ENCODE peak calls at places on chromosomes 12 and 14, in four cellular contexts. E is stomach, F is tibial nerve, N is lower leg skin. D is an unnamed sample.

GRCh38 chr12:96906498-96906848 is 584 bp upstream of the NEDD1 start:
- DNase-seq in E (no peak), F (no peak), N (no peak), D (no peak)

GRCh38 chr12:116599285-116600122 is 40.3 kb downstream of the MAP1LC3B2 start:
- DNase-seq in E (peak; percentile 82), F (peak; percentile 79), N (peak; percentile 97), D (peak; percentile 94)

GRCh38 chr14:63045234-63045611 is at the start of gene KCNH5:
- DNase-seq in E (no peak), F (no peak), N (no peak), D (no peak)

GRCh38 chr12:1594045-1594294 is 411 bp downstream of the FBXL14 start:
- DNase-seq in E (peak; percentile 73), F (no peak), N (no peak), D (peak; percentile 96)

GRCh38 chr12:11653215-11653753 is 3.8 kb downstream of the ETV6 start:
- DNase-seq in E (no peak), F (no peak), N (no peak), D (no peak)

GRCh38 chr14:87030182-87030581 is 962.8 kb downstream of the GALC start:
- DNase-seq in E (no peak), F (no peak), N (no peak), D (no peak)

GRCh38 chr12:116666305-116666673 is 71.6 kb downstream of the SPRING1 start:
- DNase-seq in E (no peak), F (no peak), N (peak; percentile 46), D (no peak)

GRCh38 chr12:126811401-126811800 is 1455.6 kb upstream of the TMEM132C start:
- DNase-seq in E (no peak), F (no peak), N (no peak), D (no peak)

GRCh38 chr12:94204647-94205247 is 56.4 kb downstream of the PLXNC1 start:
- DNase-seq in E (no peak), F (no peak), N (no peak), D (no peak)

GRCh38 chr12:127926004-127926403 is 341.0 kb upstream of the TMEM132C start:
- DNase-seq in E (no peak), F (no peak), N (no peak), D (no peak)

GRCh38 chr14:95273041-95273978 is 46.4 kb downstream of the CLMN start:
- DNase-seq in E (peak; percentile 50), F (no peak), N (peak; percentile 57), D (no peak)

GRCh38 chr12:53676715-53677611 is 1.1 kb upstream of the ATP5MC2 start:
- DNase-seq in E (peak; percentile 28), F (no peak), N (peak; percentile 89), D (peak; percentile 81)

GRCh38 chr12:49345840-49346658 is 639 bp upstream of the DNAJC22 start:
- DNase-seq in E (peak; percentile 24), F (no peak), N (peak; percentile 78), D (no peak)

GRCh38 chr12:52825961-52826360 is 8.2 kb downstream of the KRT79 start:
- DNase-seq in E (no peak), F (no peak), N (no peak), D (peak; percentile 6)

GRCh38 chr12:27480031-27480430 is 33.5 kb downstream of the SMCO2 start:
- DNase-seq in E (no peak), F (no peak), N (no peak), D (no peak)

GRCh38 chr12:64951944-64952343 is 127.5 kb downstream of the TBC1D30 start:
- DNase-seq in E (no peak), F (no peak), N (no peak), D (no peak)

GRCh38 chr12:93205361-93205760 is 172.4 kb upstream of the NUDT4 start:
- DNase-seq in E (no peak), F (no peak), N (no peak), D (no peak)

GRCh38 chr12:50220357-50221061 is 53.3 kb upstream of the CERS5 start:
- DNase-seq in E (no peak), F (no peak), N (no peak), D (no peak)

GRCh38 chr14:101078105-101078891 is 174.8 kb upstream of the RTL1 start:
- DNase-seq in E (peak; percentile 8), F (no peak), N (peak; percentile 61), D (no peak)

GRCh38 chr12:53233671-53234091 is 1.7 kb upstream of the RARG start:
- DNase-seq in E (no peak), F (no peak), N (peak; percentile 86), D (no peak)

GRCh38 chr12:8031872-8032241 is 659 bp upstream of the FOXJ2 start:
- DNase-seq in E (no peak), F (no peak), N (no peak), D (no peak)

GRCh38 chr14:104355101-104355691 is 216.8 kb downstream of the KIF26A start:
- DNase-seq in E (no peak), F (no peak), N (peak; percentile 72), D (peak; percentile 77)

GRCh38 chr14:22070119-22070982 is 396.7 kb upstream of the OR4E1 start:
- DNase-seq in E (no peak), F (no peak), N (no peak), D (peak; percentile 85)

GRCh38 chr12:132812631-132813305 is 15.9 kb downstream of the GOLGA3 start:
- DNase-seq in E (no peak), F (no peak), N (no peak), D (no peak)

GRCh38 chr12:117774986-117775775 is 193.6 kb downstream of the KSR2 start:
- DNase-seq in E (no peak), F (no peak), N (no peak), D (no peak)

GRCh38 chr14:92470215-92470614 is 43.4 kb upstream of the RIN3 start:
- DNase-seq in E (no peak), F (no peak), N (no peak), D (no peak)

GRCh38 chr12:46473634-46474201 is 101.1 kb upstream of the SLC38A2 start:
- DNase-seq in E (peak; percentile 71), F (peak; percentile 26), N (no peak), D (peak; percentile 74)

GRCh38 chr14:94622653-94623421 is 10.6 kb downstream of the SERPINA3 start:
- DNase-seq in E (no peak), F (no peak), N (peak; percentile 52), D (peak; percentile 22)

DNA sequence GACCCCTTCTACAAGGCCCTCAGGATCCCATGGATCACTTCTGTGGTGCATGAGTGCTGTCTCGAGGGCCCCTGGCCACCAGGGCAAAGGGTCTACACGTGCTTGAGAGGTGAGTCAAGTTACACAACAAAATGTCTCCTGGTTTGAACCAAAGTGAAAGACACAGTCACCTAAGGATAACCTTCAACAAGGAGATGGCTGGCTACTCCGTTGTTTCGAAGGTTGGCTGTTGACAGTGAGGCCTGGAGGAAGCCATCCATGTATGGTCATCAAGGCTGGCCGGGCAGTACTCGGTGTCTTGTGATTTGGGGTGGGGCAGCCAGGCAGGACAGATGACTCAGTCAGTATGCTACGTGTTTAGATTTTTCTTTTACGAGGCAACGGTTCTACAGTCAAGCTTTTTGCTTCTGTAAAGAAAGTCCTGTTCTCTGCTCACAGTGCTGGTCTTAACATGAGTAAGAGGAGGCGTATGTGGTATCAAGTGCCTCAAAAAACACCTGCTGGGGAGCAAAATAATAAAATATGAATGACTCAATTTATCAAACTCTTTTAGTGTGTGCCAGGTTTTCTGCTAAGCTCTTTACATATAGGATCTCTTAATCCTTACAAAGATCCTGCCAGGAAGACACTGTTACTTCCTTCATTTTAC is 18.0 kb upstream of the NT5DC3 start:
- DNase-seq in E (peak; percentile 42), F (no peak), N (peak; percentile 93), D (no peak)
- TF ChIP-seq POLR2A in E (no peak), F (no peak), N (no peak), D (no peak)

GRCh38 chr14:23406725-23407355 is 1.2 kb downstream of the MYH6 start:
- DNase-seq in E (no peak), F (no peak), N (no peak), D (no peak)

GRCh38 chr14:23405096-23405495 is 3.0 kb downstream of the MYH6 start:
- DNase-seq in E (no peak), F (no peak), N (no peak), D (no peak)

GRCh38 chr14:23405516-23406025 is 2.5 kb downstream of the MYH6 start:
- DNase-seq in E (no peak), F (no peak), N (no peak), D (no peak)

GRCh38 chr14:23407516-23408306 is at the start of gene MYH6:
- DNase-seq in E (no peak), F (no peak), N (no peak), D (no peak)

GRCh38 chr14:23406244-23406643 is 1.8 kb downstream of the MYH6 start:
- DNase-seq in E (no peak), F (no peak), N (no peak), D (no peak)
- TF ChIP-seq POLR2A in E (no peak), F (no peak), N (no peak), D (no peak)

DNA sequence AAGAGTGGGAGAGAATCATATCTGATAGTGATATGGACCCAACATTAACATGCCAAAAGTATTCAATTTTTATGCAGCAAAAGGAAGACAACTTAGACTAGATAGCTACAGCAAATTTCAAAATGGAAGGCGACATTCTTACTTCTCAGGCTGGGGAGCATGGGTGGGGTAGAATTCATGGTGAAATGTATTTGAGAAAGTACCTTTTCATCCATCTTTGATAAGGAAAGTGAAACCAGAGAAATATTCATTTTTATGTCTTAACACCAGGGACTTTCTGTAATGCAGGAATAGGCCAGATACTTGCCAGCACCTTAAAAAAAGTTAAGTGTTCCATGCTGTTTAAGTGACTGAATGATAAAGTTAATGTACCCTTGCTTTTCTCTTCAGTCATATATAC is 13.4 kb downstream of the BTG1 start:
- DNase-seq in E (no peak), F (no peak), N (no peak), D (no peak)
- TF ChIP-seq POLR2A in E (no peak), F (no peak), N (no peak), D (no peak)

DNA sequence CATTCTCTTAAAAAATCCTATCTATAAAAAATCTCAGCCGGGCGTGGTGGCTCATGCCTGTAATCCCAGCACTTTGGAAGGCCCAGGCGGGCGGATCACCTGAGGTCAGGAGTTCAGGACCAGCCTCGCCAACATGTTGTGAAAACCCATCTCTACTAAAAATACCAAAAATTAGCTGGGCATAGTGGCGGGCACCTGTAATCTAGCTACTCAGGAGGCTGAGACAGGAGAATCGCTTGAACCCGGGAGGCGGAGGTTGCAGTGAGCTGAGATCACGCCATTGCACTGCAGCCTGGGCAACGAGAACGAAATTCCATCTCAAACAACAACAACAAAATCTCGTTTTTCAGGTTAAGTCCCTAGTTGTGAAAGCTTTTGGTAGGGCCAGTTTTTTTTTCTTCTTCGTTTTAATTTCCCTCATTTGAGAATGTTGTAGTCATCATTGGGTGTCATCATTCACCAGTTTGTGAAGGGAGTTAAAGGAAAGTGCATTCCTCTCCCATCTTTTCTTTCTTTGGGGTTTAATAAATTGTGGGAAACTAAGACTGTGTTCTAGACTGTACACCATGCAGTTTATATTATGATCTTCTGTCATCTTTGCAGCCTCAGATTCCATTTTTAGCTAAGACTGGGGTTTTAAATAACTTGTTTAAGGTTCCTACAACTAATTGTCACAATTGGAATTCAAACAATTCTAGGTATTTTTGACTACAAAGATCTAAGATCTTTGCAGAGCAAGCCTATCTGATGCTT is 23.9 kb downstream of the MDM2 start:
- DNase-seq in E (no peak), F (no peak), N (no peak), D (no peak)
- TF ChIP-seq POLR2A in E (no peak), F (no peak), N (no peak), D (no peak)

GRCh38 chr14:75427482-75428229 is at the start of gene JDP2:
- DNase-seq in E (peak; percentile 92), F (peak; percentile 90), N (peak; percentile 98), D (peak; percentile 96)
- TF ChIP-seq POLR2A in E (no peak), F (peak; percentile 82), N (no peak), D (peak; percentile 62)